ENCODE peak calls at places on chromosomes 13 and 19, in ten cellular contexts. G is left lung; K is body of pancreas; L is spleen; B is Calu3; P is AG08395; I is stimulated activated CD4-positive, alpha-beta T cell treated with anti-CD3 and anti-CD28 coated beads, Interleukin-15, amount 100 ng/mL, for 24 hours; S is activated CD4-positive, alpha-beta T cell treated with anti-CD3 and anti-CD28 coated beads, Interleukin-2, amount 10 ng/mL, durations not matched to agents 7 days and 5 days; A is ureter; R is ELR. Q is an unnamed sample.

GRCh38 chr19:51114087-51114714 is 6.0 kb upstream of the CTU1 start:
- DNase-seq in G (no peak), K (no peak), L (no peak), B (no peak), P (no peak), I (no peak), S (peak), A (no peak), R (no peak), Q (no peak)

GRCh38 chr19:4393947-4394590 is 6.3 kb downstream of the SH3GL1 start:
- DNase-seq in G (peak), K (no peak), L (no peak), B (no peak), P (peak), I (no peak), S (no peak), A (no peak), R (no peak), Q (no peak)

GRCh38 chr13:31072041-31072440 is 89.7 kb downstream of the HSPH1 start:
- DNase-seq in G (no peak), K (no peak), L (no peak), B (no peak), P (peak), I (no peak), S (no peak), A (no peak), R (peak), Q (no peak)

GRCh38 chr19:17404621-17405249 is 695 bp downstream of the BST2 start:
- DNase-seq in G (no peak), K (no peak), L (no peak), B (no peak), P (no peak), I (no peak), S (no peak), A (no peak), R (no peak), Q (no peak)

GRCh38 chr19:7820588-7820987 is 9.4 kb upstream of the EVI5L start:
- DNase-seq in G (no peak), K (no peak), L (peak), B (no peak), P (no peak), I (no peak), S (no peak), A (no peak), R (no peak), Q (no peak)

GRCh38 chr19:46759817-46760333 is 13.6 kb upstream of the STRN4 start:
- DNase-seq in G (no peak), K (no peak), L (no peak), B (no peak), P (peak), I (no peak), S (no peak), A (no peak), R (no peak), Q (peak)

GRCh38 chr19:1416014-1416841 is 8.8 kb downstream of the DAZAP1 start:
- DNase-seq in G (peak), K (no peak), L (no peak), B (no peak), P (no peak), I (no peak), S (no peak), A (no peak), R (no peak), Q (no peak)

GRCh38 chr19:56720281-56720680 is 48.7 kb upstream of the ZNF835 start:
- DNase-seq in G (no peak), K (no peak), L (no peak), B (no peak), P (no peak), I (no peak), S (no peak), A (no peak), R (no peak), Q (no peak)

GRCh38 chr19:18848860-18849661 is 17.3 kb downstream of the UPF1 start:
- DNase-seq in G (peak), K (no peak), L (peak), B (no peak), P (peak), I (peak), S (no peak), A (no peak), R (peak), Q (peak)

GRCh38 chr13:106089251-106089940 is 446.1 kb downstream of the EFNB2 start:
- DNase-seq in G (no peak), K (no peak), L (no peak), B (no peak), P (no peak), I (no peak), S (no peak), A (no peak), R (no peak), Q (no peak)

GRCh38 chr19:39818626-39819097 is 15.3 kb downstream of the DYRK1B start:
- DNase-seq in G (no peak), K (no peak), L (no peak), B (no peak), P (no peak), I (no peak), S (no peak), A (no peak), R (no peak), Q (no peak)

GRCh38 chr19:19405919-19406877 is 723 bp downstream of the GATAD2A start:
- DNase-seq in G (peak), K (peak), L (peak), B (peak), P (peak), I (peak), S (peak), A (no peak), R (peak), Q (no peak)

GRCh38 chr19:35856546-35857149 is at the start of gene KIRREL2:
- DNase-seq in G (peak), K (peak), L (peak), B (peak), P (no peak), I (peak), S (peak), A (no peak), R (no peak), Q (no peak)

GRCh38 chr13:76014618-76015315 is 378.6 kb downstream of the LMO7 start:
- DNase-seq in G (no peak), K (no peak), L (no peak), B (peak), P (peak), I (no peak), S (no peak), A (no peak), R (peak), Q (no peak)

GRCh38 chr19:4119763-4120162 is 4.2 kb downstream of the MAP2K2 start:
- DNase-seq in G (no peak), K (no peak), L (no peak), B (no peak), P (no peak), I (no peak), S (no peak), A (no peak), R (no peak), Q (no peak)

GRCh38 chr19:13764101-13764807 is at the start of gene MRI1:
- DNase-seq in G (peak), K (peak), L (peak), B (peak), P (peak), I (peak), S (peak), A (peak), R (peak), Q (no peak)